ENCODE peak calls at places on chromosomes 2 and 18, in eight cellular contexts. P is bronchial epithelial cell; G is activated effector memory CD4-positive, alpha-beta T cell treated with anti-CD3 and anti-CD28 coated beads, Interleukin-2, amount 50 U/mL, for 16 hours; L is MCF 10A; C is activated T-cell treated with anti-CD3 and anti-CD28 coated beads, Interleukin-2, amount 50 U/mL, for 72 hours; S is left ventricle myocardium inferior; D is RWPE1; Y is GM23248. I is an unnamed sample.

GRCh38 chr2:143950675-143951074 is 569.2 kb downstream of the ZEB2 start:
- DNase-seq in P (peak; percentile 18), G (no peak), L (no peak), C (no peak), S (no peak), D (no peak), Y (no peak), I (no peak)

GRCh38 chr2:131031875-131032274 is 61.4 kb downstream of the FAM168B start:
- DNase-seq in P (no peak), G (no peak), L (no peak), C (no peak), S (no peak), D (no peak), Y (no peak), I (no peak)

GRCh38 chr2:20633001-20633400 is 17.9 kb downstream of the HS1BP3 start:
- DNase-seq in P (no peak), G (no peak), L (no peak), C (no peak), S (peak; percentile 7), D (no peak), Y (no peak), I (no peak)

GRCh38 chr2:160609346-160609745 is 115.7 kb upstream of the RBMS1 start:
- DNase-seq in P (no peak), G (no peak), L (no peak), C (no peak), S (no peak), D (no peak), Y (no peak), I (no peak)

GRCh38 chr2:96769816-96770215 is 9.1 kb downstream of the CNNM4 start:
- DNase-seq in P (no peak), G (no peak), L (no peak), C (no peak), S (peak; percentile 80), D (no peak), Y (peak; percentile 30), I (no peak)

GRCh38 chr2:168180483-168180882 is 66.9 kb downstream of the STK39 start:
- DNase-seq in P (no peak), G (no peak), L (no peak), C (no peak), S (no peak), D (no peak), Y (no peak), I (no peak)

GRCh38 chr2:43129676-43130547 is 96.5 kb downstream of the ZFP36L2 start:
- DNase-seq in P (no peak), G (peak; percentile 69), L (no peak), C (peak; percentile 38), S (peak; percentile 60), D (no peak), Y (no peak), I (no peak)

GRCh38 chr2:143171817-143172216 is 42.6 kb downstream of the ARHGAP15 start:
- DNase-seq in P (peak; percentile 8), G (no peak), L (peak; percentile 12), C (no peak), S (no peak), D (no peak), Y (peak; percentile 33), I (no peak)

GRCh38 chr18:67425724-67426123 is 90.8 kb downstream of the DSEL start:
- DNase-seq in P (peak; percentile 99), G (no peak), L (peak; percentile 86), C (peak; percentile 4), S (no peak), D (peak; percentile 72), Y (peak; percentile 96), I (no peak)

GRCh38 chr2:191869781-191870180 is 22.9 kb upstream of the CAVIN2 start:
- DNase-seq in P (no peak), G (no peak), L (no peak), C (no peak), S (no peak), D (no peak), Y (no peak), I (no peak)

GRCh38 chr2:215880970-215881369 is 132.4 kb downstream of the MREG start:
- DNase-seq in P (no peak), G (no peak), L (no peak), C (no peak), S (no peak), D (no peak), Y (no peak), I (no peak)